ENCODE peak calls at places on chromosome 7, in five cellular contexts. N is MM.1S, E is fibroblast of lung, M is psoas muscle, Q is body of pancreas. B is an unnamed sample. For H3K4me1 and H3K36me3, the result is how much of the 10 kb centered on the place peaks cover.

GRCh38 chr7:80825499-80825898 is 93.4 kb downstream of the SEMA3C start:
- DNase-seq in N (peak), E (no peak), M (no peak), Q (no peak), B (no peak)

GRCh38 chr7:24715661-24716479 is 41.4 kb downstream of the GSDME start:
- DNase-seq in N (peak), E (peak), M (no peak), Q (no peak), B (no peak)

GRCh38 chr7:116231543-116232401 is 21.4 kb downstream of the TES start:
- DNase-seq in N (peak), E (peak), M (no peak), Q (no peak), B (no peak)

GRCh38 chr7:41803569-41803968 is 100.7 kb upstream of the INHBA start:
- DNase-seq in N (no peak), E (no peak), M (no peak), Q (no peak), B (no peak)

GRCh38 chr7:108001759-108002725 is 919 bp downstream of the LAMB1 start:
- DNase-seq in N (no peak), E (peak), M (peak), Q (peak), B (no peak)

GRCh38 chr7:116571037-116571436 is 46.2 kb downstream of the CAV1 start:
- DNase-seq in N (no peak), E (peak), M (no peak), Q (no peak), B (no peak)

GRCh38 chr7:104922187-104923009 is 91.6 kb upstream of the KMT2E start:
- DNase-seq in N (no peak), E (peak), M (no peak), Q (no peak), B (no peak)

GRCh38 chr7:47759056-47759706 is 177.3 kb upstream of the TNS3 start:
- DNase-seq in N (no peak), E (no peak), M (no peak), Q (no peak), B (no peak)

GRCh38 chr7:36032362-36032818 is 120.7 kb upstream of the EEPD1 start:
- DNase-seq in N (no peak), E (peak), M (no peak), Q (no peak), B (no peak)

GRCh38 chr7:44285561-44285960 is 39.8 kb downstream of the CAMK2B start:
- DNase-seq in N (no peak), E (no peak), M (peak), Q (no peak), B (peak)

GRCh38 chr7:43572516-43573049 is 10.3 kb upstream of the STK17A start:
- DNase-seq in N (peak), E (peak), M (no peak), Q (peak), B (peak)

GRCh38 chr7:82548141-82548688 is 104.6 kb upstream of the CACNA2D1 start:
- DNase-seq in N (no peak), E (no peak), M (no peak), Q (no peak), B (no peak)

GRCh38 chr7:99036531-99037175 is 107.3 kb downstream of the SMURF1 start:
- DNase-seq in N (no peak), E (peak), M (peak), Q (no peak), B (peak)

GRCh38 chr7:8109196-8110022 is 140.8 kb downstream of the GLCCI1 start:
- DNase-seq in N (no peak), E (peak), M (no peak), Q (no peak), B (no peak)

GRCh38 chr7:135745702-135746312 is 2.8 kb downstream of the FAM180A start:
- DNase-seq in N (no peak), E (peak), M (peak), Q (peak), B (peak)

GRCh38 chr7:99090811-99091582 is 52.9 kb downstream of the SMURF1 start:
- DNase-seq in N (no peak), E (peak), M (no peak), Q (peak), B (no peak)

GRCh38 chr7:135508853-135509588 is 881 bp downstream of the CNOT4 start:
- DNase-seq in N (peak), E (peak), M (no peak), Q (peak), B (no peak)

GRCh38 chr7:141696386-141696785 is 5.6 kb downstream of the DENND11 start:
- DNase-seq in N (no peak), E (no peak), M (no peak), Q (no peak), B (no peak)

GRCh38 chr7:122064971-122065370 is 79.1 kb downstream of the AASS start:
- DNase-seq in N (no peak), E (no peak), M (no peak), Q (no peak), B (no peak)

GRCh38 chr7:44145419-44145968 is 4.4 kb upstream of the MYL7 start:
- DNase-seq in N (no peak), E (peak), M (no peak), Q (no peak), B (no peak)

GRCh38 chr7:47181609-47182264 is 400.2 kb downstream of the TNS3 start:
- DNase-seq in N (no peak), E (no peak), M (no peak), Q (peak), B (no peak)

GRCh38 chr7:140640060-140640611 is 477 bp downstream of the DENND2A start:
- DNase-seq in N (no peak), E (peak), M (peak), Q (no peak), B (peak)

GRCh38 chr7:88985309-88985708 is 189.8 kb upstream of the TEX47 start:
- DNase-seq in N (no peak), E (no peak), M (no peak), Q (no peak), B (no peak)

GRCh38 chr7:122803323-122803722 is 82.9 kb downstream of the CADPS2 start:
- DNase-seq in N (peak), E (peak), M (no peak), Q (peak), B (no peak)

GRCh38 chr7:13832346-13832745 is 157.1 kb downstream of the ETV1 start:
- DNase-seq in N (no peak), E (peak), M (no peak), Q (no peak), B (no peak)

GRCh38 chr7:54992876-54993490 is 25.8 kb upstream of the EGFR start:
- DNase-seq in N (no peak), E (no peak), M (no peak), Q (no peak), B (no peak)

GRCh38 chr7:1450431-1450830 is 8.8 kb downstream of the MICALL2 start:
- DNase-seq in N (no peak), E (no peak), M (no peak), Q (no peak), B (no peak)

GRCh38 chr7:1449501-1449900 is 9.8 kb downstream of the MICALL2 start:
- DNase-seq in N (no peak), E (no peak), M (no peak), Q (no peak), B (no peak)

GRCh38 chr7:1452205-1452604 is 7.1 kb downstream of the MICALL2 start:
- DNase-seq in N (no peak), E (no peak), M (no peak), Q (no peak), B (no peak)

GRCh38 chr7:1449951-1450350 is 9.3 kb downstream of the MICALL2 start:
- DNase-seq in N (no peak), E (no peak), M (no peak), Q (no peak), B (no peak)

GRCh38 chr7:1450987-1451386 is 8.3 kb downstream of the MICALL2 start:
- DNase-seq in N (no peak), E (no peak), M (no peak), Q (no peak), B (no peak)
- TF ChIP-seq CTCF in N (no peak), E (no peak), M (no peak), Q (no peak), B (no peak)

GRCh38 chr7:102286237-102287081 is at the start of gene SH2B2:
- DNase-seq in N (peak), E (peak), M (peak), Q (peak), B (peak)

GRCh38 chr7:102287082-102287464 is 405 bp downstream of the SH2B2 start:
- DNase-seq in N (no peak), E (no peak), M (no peak), Q (no peak), B (no peak)

GRCh38 chr7:102289051-102289450 is 2.4 kb downstream of the SH2B2 start:
- DNase-seq in N (peak), E (no peak), M (no peak), Q (no peak), B (no peak)

GRCh38 chr7:102288285-102288930 is 1.7 kb downstream of the SH2B2 start:
- DNase-seq in N (peak), E (no peak), M (no peak), Q (no peak), B (no peak)

GRCh38 chr7:102287465-102288146 is 938 bp downstream of the SH2B2 start:
- DNase-seq in N (peak), E (no peak), M (no peak), Q (peak), B (no peak)
- H3K4me1 ChIP-seq in N (under half), E (under half), M (under half), Q (under half), B (under half)

GRCh38 chr7:129724796-129725195 is 113.3 kb downstream of the NRF1 start:
- DNase-seq in N (no peak), E (no peak), M (no peak), Q (no peak), B (no peak)

GRCh38 chr7:129719980-129720732 is 108.6 kb downstream of the NRF1 start:
- DNase-seq in N (peak), E (no peak), M (no peak), Q (no peak), B (no peak)

DNA sequence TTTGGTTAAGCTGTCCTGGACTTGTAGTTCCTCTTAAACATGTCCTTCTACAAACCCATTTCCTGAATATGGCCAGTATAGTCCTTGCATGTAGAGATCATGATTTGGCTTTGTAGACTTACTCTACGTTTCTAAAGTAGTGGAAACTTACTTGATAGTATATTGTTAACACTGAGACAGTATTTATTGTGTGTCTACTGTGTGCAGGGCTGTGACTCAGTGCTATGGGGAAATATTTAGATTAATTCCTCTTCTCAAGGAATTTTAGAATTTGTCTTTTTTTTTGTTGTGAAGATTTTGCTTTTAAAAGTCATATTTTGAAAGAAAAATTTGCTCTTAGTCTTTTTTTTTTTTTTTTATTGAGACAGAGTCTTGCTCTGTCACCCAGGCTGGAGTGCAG is 109.6 kb downstream of the NRF1 start:
- DNase-seq in N (peak), E (no peak), M (no peak), Q (no peak), B (no peak)
- H3K36me3 ChIP-seq in N (under half), E (under half), M (under half), Q (under half), B (half or more)

GRCh38 chr7:6164010-6164409 is 108.4 kb downstream of the CYTH3 start:
- DNase-seq in N (no peak), E (no peak), M (no peak), Q (no peak), B (no peak)

GRCh38 chr7:6165521-6166325 is 106.7 kb downstream of the CYTH3 start:
- DNase-seq in N (no peak), E (no peak), M (no peak), Q (no peak), B (no peak)

GRCh38 chr7:6165075-6165474 is 107.3 kb downstream of the CYTH3 start:
- DNase-seq in N (no peak), E (no peak), M (no peak), Q (no peak), B (no peak)

GRCh38 chr7:6163402-6163801 is 109.0 kb downstream of the CYTH3 start:
- DNase-seq in N (no peak), E (no peak), M (no peak), Q (no peak), B (no peak)

DNA sequence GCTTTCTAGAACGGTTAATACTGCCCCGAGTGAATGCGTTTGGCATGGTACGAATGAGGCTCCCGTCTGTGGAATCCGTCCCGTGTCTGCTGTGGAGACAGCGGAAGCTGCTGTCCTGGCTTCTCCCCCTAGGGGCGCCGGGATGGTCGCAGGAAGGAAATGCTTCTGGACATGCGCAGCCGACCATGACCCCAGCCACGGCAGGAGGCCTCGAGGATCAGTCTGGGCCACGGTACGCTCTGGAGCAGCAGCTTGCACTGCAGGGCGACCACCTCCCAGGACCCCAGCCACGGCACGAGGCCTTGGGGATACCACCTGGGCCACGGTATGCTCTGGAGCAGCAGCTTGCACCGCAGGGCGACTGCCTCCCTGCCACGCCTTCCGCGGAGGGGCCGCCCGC is 107.9 kb downstream of the CYTH3 start:
- DNase-seq in N (no peak), E (no peak), M (no peak), Q (no peak), B (no peak)
- TF ChIP-seq CTCF in N (no peak), E (peak), M (no peak), Q (no peak), B (no peak)

DNA sequence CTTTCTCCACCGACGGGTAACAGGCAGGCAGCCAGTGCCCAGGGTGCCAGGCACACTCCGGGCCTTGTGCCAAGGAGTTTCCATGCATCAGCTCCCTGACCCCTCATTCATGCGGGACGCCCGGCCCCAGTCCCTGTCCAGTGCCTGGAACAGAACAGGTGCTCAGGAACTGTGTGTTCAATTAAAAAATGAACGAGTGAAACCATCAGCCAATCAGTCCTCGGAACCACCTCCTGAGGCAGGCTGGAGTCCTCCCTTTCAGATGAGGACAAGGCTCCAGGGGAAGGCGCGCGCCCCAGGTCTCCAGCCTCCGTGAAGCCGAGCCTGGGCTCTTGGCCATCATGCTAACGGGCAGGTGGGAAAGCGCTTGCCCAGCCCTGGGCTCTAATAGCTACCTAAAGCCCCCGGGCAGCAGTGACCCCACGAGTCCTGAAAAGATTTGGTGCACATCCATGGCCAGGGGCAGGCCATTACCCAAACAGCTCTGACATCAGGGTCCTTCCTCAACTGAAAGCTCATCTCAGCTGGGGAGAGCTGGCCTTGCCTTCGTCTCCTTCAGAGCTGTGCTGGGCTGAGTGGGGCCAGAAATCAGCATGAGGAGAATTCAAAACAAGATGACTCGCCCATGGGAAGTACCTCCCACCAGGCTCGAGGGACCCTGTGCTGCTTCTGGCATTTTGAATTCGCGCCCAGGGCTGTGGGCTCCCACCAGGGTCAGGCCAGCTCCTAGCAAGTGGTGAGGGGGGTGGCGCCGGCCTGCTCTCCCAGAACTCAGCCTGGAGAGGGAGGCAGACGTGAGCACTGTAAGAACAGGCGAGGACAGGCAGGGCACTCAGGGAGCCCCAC is 200.5 kb downstream of the MAD1L1 start:
- DNase-seq in N (no peak), E (peak), M (peak), Q (no peak), B (peak)
- H3K4me1 ChIP-seq in N (under half), E (under half), M (under half), Q (under half), B (under half)

GRCh38 chr7:100467638-100468373 is 3.7 kb upstream of the SPACDR start:
- DNase-seq in N (no peak), E (no peak), M (no peak), Q (no peak), B (no peak)

GRCh38 chr7:100469227-100470044 is 5.4 kb upstream of the SPACDR start:
- DNase-seq in N (peak), E (peak), M (peak), Q (peak), B (peak)

GRCh38 chr7:100472854-100473499 is 6.0 kb downstream of the TSC22D4 start:
- DNase-seq in N (no peak), E (peak), M (no peak), Q (peak), B (peak)

GRCh38 chr7:100472121-100472851 is 6.7 kb downstream of the TSC22D4 start:
- DNase-seq in N (no peak), E (no peak), M (no peak), Q (no peak), B (no peak)

DNA sequence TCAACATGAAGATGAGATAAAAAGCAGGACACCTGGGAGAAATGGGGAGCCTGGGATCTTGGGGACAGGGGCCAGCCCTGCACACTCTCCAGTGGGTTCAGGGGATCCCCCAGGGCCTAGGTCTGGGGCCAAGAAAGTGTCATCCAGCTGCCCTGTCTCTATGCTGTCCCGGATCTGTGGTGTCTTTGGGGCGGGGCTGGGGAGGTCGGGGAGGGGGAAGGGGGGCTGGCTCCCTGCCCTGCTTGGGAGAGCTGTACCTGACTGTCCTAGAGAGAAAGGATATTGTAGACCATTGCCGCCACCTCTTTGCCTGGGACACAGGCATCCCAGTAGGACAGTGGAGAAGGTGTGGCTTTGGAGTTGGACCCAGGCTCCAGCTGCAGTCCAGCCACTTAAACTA is 7.0 kb upstream of the SPACDR start:
- DNase-seq in N (no peak), E (no peak), M (no peak), Q (no peak), B (no peak)
- H3K36me3 ChIP-seq in N (under half), E (under half), M (under half), Q (under half), B (under half)

GRCh38 chr7:97495487-97495886 is 236.4 kb upstream of the TAC1 start:
- DNase-seq in N (no peak), E (no peak), M (no peak), Q (no peak), B (no peak)

GRCh38 chr7:97503367-97504094 is 228.4 kb upstream of the TAC1 start:
- DNase-seq in N (no peak), E (no peak), M (no peak), Q (no peak), B (no peak)

DNA sequence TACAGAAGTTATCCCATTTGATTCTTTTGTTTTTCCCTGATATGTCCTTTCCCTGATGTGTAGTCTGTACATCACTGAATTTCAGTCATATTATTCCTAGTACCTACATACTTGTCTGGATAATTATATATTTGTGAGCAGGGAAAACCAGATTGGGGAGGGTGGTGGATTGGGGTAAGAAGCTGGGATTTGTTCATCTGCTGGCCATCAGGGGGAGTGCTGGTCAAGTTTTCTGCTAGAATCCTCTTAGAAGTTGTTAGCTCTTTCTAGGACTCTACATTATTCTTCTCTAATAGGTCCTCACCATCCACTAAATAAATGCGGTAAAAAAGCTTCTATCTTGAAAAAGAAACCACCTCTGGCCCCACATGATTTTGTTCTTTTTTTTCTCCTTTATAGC is 232.7 kb upstream of the TAC1 start:
- DNase-seq in N (peak), E (no peak), M (no peak), Q (peak), B (no peak)
- TF ChIP-seq CTCF in N (peak), E (no peak), M (peak), Q (peak), B (peak)

DNA sequence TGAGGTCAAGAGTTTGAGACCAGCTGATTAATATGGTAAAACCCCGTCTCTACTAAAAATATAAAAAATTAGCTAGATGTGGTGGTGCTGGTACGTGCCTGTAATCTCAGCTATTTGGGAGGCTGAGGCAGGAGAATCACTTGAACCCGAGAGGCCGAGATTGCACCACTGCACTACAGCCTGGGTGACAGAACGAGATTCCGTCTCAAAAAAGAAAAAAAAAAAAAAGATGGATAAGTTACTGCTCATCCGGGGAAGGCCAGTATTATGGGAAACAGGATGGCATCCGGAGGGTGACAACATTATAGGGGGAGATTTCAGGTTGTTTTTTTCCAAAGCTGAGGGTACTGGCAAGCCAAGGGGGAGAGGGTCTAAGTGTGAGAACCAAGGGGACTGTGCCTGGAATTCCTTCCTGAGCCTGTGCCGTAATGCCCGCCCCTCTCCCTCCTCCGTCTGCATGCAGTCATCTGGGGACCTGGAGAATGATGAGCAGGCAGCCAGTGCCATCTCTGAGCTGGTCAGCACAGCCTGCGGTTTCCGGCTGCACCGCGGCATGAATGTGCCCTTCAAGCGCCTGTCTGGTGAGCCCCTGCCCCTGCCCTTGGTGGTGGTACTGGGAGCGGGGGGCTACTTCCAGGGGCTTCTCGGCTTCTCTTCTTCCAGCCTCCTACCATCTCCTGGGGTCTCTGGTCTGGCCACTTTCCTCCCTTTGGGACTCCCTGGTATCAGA is 4.4 kb downstream of the LAMTOR4 start:
- DNase-seq in N (no peak), E (no peak), M (no peak), Q (no peak), B (no peak)
- H3K4me1 ChIP-seq in N (under half), E (under half), M (under half), Q (under half), B (under half)